ENCODE peak calls at places on chromosomes 16 and 17, in ten cellular contexts. Y is NCI-H524; M is SHP77; I is stimulated activated CD4-positive, alpha-beta T cell treated with anti-CD3 and anti-CD28 coated beads, TNF-alpha, amount 100 ng/mL, for 48 hours; X is MM.1S; C is HFFc6; A is activated CD4-positive, alpha-beta T cell treated with anti-CD3 and anti-CD28 coated beads, Interleukin-2, amount 10 ng/mL, durations not matched to agents 7 days and 5 days; J is effector memory CD4-positive, alpha-beta T cell; G is Calu3; U is posterior cingulate gyrus. Z is an unnamed sample.

GRCh38 chr17:9291912-9292562 is 270.7 kb downstream of the NTN1 start:
- DNase-seq in A (peak), C (no peak), G (peak), M (no peak), X (no peak), J (no peak), I (peak), Y (no peak), U (no peak), Z (peak)

GRCh38 chr17:35900693-35901487 is 20.7 kb upstream of the CCL5 start:
- DNase-seq in U (no peak), I (no peak), G (no peak), X (no peak), M (no peak), A (no peak), C (no peak), J (no peak), Y (no peak), Z (no peak)

GRCh38 chr17:71777048-71777638 is 343.7 kb upstream of the SOX9 start:
- DNase-seq in I (no peak), M (no peak), G (no peak), J (no peak), A (no peak), Y (no peak), C (no peak), U (no peak), X (peak), Z (no peak)

GRCh38 chr16:81112453-81112852 is 16.3 kb upstream of the GCSH start:
- DNase-seq in I (no peak), G (no peak), A (no peak), C (no peak), X (no peak), U (no peak), Y (no peak), J (no peak), M (no peak), Z (no peak)

GRCh38 chr17:45841883-45842525 is 2.7 kb upstream of the SPPL2C start:
- DNase-seq in U (no peak), G (no peak), J (no peak), A (no peak), C (no peak), I (no peak), M (peak), Y (peak), X (no peak), Z (no peak)

GRCh38 chr17:53631486-53631885 is 191.2 kb upstream of the KIF2B start:
- DNase-seq in X (no peak), A (no peak), M (no peak), I (no peak), Y (no peak), U (no peak), G (no peak), J (no peak), C (no peak), Z (no peak)

GRCh38 chr17:59435238-59435637 is 103.8 kb downstream of the YPEL2 start:
- DNase-seq in U (no peak), X (no peak), C (peak), I (no peak), J (no peak), G (no peak), A (no peak), Y (no peak), M (no peak), Z (no peak)

GRCh38 chr17:967122-967521 is 12.5 kb downstream of the NXN start:
- DNase-seq in C (no peak), G (no peak), J (no peak), I (no peak), X (no peak), U (no peak), A (no peak), M (no peak), Y (no peak), Z (no peak)

GRCh38 chr17:11874756-11875155 is 122.5 kb downstream of the ZNF18 start:
- DNase-seq in U (no peak), C (no peak), M (no peak), G (no peak), A (no peak), Y (no peak), X (no peak), I (no peak), J (no peak), Z (no peak)

GRCh38 chr17:81831957-81832607 is 1.0 kb downstream of the MCRIP1 start:
- DNase-seq in U (no peak), Y (peak), A (peak), C (peak), J (peak), I (peak), X (no peak), M (no peak), G (no peak), Z (no peak)

GRCh38 chr17:29561541-29562517 is 5.0 kb downstream of the ABHD15 start:
- DNase-seq in G (no peak), X (no peak), J (no peak), M (no peak), I (no peak), Y (no peak), U (no peak), C (no peak), A (no peak), Z (no peak)

GRCh38 chr17:78826836-78827509 is 13.6 kb downstream of the USP36 start:
- DNase-seq in X (no peak), G (no peak), Y (no peak), I (no peak), M (no peak), A (no peak), U (no peak), J (no peak), C (no peak), Z (no peak)

GRCh38 chr17:42459983-42460300 is 1.3 kb downstream of the ATP6V0A1 start:
- DNase-seq in Y (peak), M (no peak), J (no peak), G (no peak), C (peak), A (peak), U (no peak), I (no peak), X (peak), Z (no peak)

GRCh38 chr17:10295728-10296343 is 77.0 kb downstream of the MYH13 start:
- DNase-seq in C (peak), Y (peak), X (peak), U (no peak), M (peak), I (no peak), J (no peak), A (peak), G (peak), Z (peak)

GRCh38 chr17:66574123-66574522 is 260.8 kb upstream of the CACNG5 start:
- DNase-seq in G (no peak), U (no peak), C (no peak), J (no peak), A (no peak), Y (no peak), I (no peak), M (no peak), X (no peak), Z (no peak)

GRCh38 chr17:57782051-57782490 is 37.0 kb upstream of the CCDC182 start:
- DNase-seq in U (no peak), X (no peak), I (no peak), M (no peak), G (no peak), A (no peak), C (no peak), Y (peak), J (no peak), Z (no peak)

GRCh38 chr17:42424991-42425610 is 2.0 kb upstream of the CAVIN1 start:
- DNase-seq in U (no peak), G (no peak), I (no peak), Y (no peak), X (no peak), M (no peak), C (no peak), A (no peak), J (no peak), Z (no peak)

GRCh38 chr17:49553676-49554335 is 21.9 kb upstream of the NXPH3 start:
- DNase-seq in J (no peak), C (no peak), G (no peak), X (no peak), Y (no peak), I (no peak), U (no peak), A (no peak), M (no peak), Z (no peak)

GRCh38 chr16:72291121-72291520 is 119.2 kb upstream of the PMFBP1 start:
- DNase-seq in U (no peak), A (no peak), Y (no peak), J (no peak), C (peak), I (no peak), X (no peak), M (no peak), G (no peak), Z (no peak)